ENCODE peak calls at places on chromosomes 7 and 10, in five cellular contexts. One of them, this sample, is unnamed.

GRCh38 chr10:70432101-70432500 is 9.4 kb downstream of the NODAL start:
- DNase-seq in osteoblast: no peak
- DNase-seq in mesendoderm: no peak
- DNase-seq in mammary epithelial cell: peak
- DNase-seq in OCI-LY7: no peak
- DNase-seq in this sample: no peak

GRCh38 chr7:4797858-4798705 is 22.7 kb downstream of the AP5Z1 start:
- DNase-seq in osteoblast: peak
- DNase-seq in mesendoderm: peak
- DNase-seq in mammary epithelial cell: no peak
- DNase-seq in OCI-LY7: peak
- DNase-seq in this sample: peak

GRCh38 chr7:117014673-117015133 is 61.4 kb downstream of the ST7 start:
- DNase-seq in osteoblast: no peak
- DNase-seq in mesendoderm: peak
- DNase-seq in mammary epithelial cell: peak
- DNase-seq in OCI-LY7: no peak
- DNase-seq in this sample: peak

GRCh38 chr10:125227546-125227945 is 67.2 kb upstream of the CTBP2 start:
- DNase-seq in osteoblast: no peak
- DNase-seq in mesendoderm: no peak
- DNase-seq in mammary epithelial cell: no peak
- DNase-seq in OCI-LY7: no peak
- DNase-seq in this sample: no peak

GRCh38 chr7:1691601-1692499 is 21.8 kb downstream of the ELFN1 start:
- DNase-seq in osteoblast: no peak
- DNase-seq in mesendoderm: no peak
- DNase-seq in mammary epithelial cell: peak
- DNase-seq in OCI-LY7: no peak
- DNase-seq in this sample: no peak

GRCh38 chr10:37488792-37489657 is 363.6 kb downstream of the ANKRD30A start:
- DNase-seq in osteoblast: peak
- DNase-seq in mesendoderm: peak
- DNase-seq in mammary epithelial cell: peak
- DNase-seq in OCI-LY7: no peak
- DNase-seq in this sample: peak

GRCh38 chr10:11237571-11237970 is 219.9 kb downstream of the CELF2 start:
- DNase-seq in osteoblast: no peak
- DNase-seq in mesendoderm: no peak
- DNase-seq in mammary epithelial cell: no peak
- DNase-seq in OCI-LY7: no peak
- DNase-seq in this sample: no peak

GRCh38 chr7:5294169-5294987 is 11.6 kb downstream of the SLC29A4 start:
- DNase-seq in osteoblast: peak
- DNase-seq in mesendoderm: no peak
- DNase-seq in mammary epithelial cell: no peak
- DNase-seq in OCI-LY7: no peak
- DNase-seq in this sample: no peak

GRCh38 chr7:156384706-156385105 is 255.9 kb upstream of the RNF32 start:
- DNase-seq in osteoblast: no peak
- DNase-seq in mesendoderm: no peak
- DNase-seq in mammary epithelial cell: no peak
- DNase-seq in OCI-LY7: no peak
- DNase-seq in this sample: no peak

GRCh38 chr7:156579566-156579965 is 61.0 kb upstream of the RNF32 start:
- DNase-seq in osteoblast: no peak
- DNase-seq in mesendoderm: peak
- DNase-seq in mammary epithelial cell: no peak
- DNase-seq in OCI-LY7: no peak
- DNase-seq in this sample: no peak

GRCh38 chr7:85415743-85416142 is 228.9 kb upstream of the SEMA3D start:
- DNase-seq in osteoblast: no peak
- DNase-seq in mesendoderm: no peak
- DNase-seq in mammary epithelial cell: no peak
- DNase-seq in OCI-LY7: no peak
- DNase-seq in this sample: no peak

GRCh38 chr7:40733111-40733510 is 598.3 kb downstream of the SUGCT start:
- DNase-seq in osteoblast: no peak
- DNase-seq in mesendoderm: peak
- DNase-seq in mammary epithelial cell: no peak
- DNase-seq in OCI-LY7: no peak
- DNase-seq in this sample: no peak

GRCh38 chr7:26667514-26668133 is 196.8 kb downstream of the SKAP2 start:
- DNase-seq in osteoblast: peak
- DNase-seq in mesendoderm: peak
- DNase-seq in mammary epithelial cell: peak
- DNase-seq in OCI-LY7: peak
- DNase-seq in this sample: peak

GRCh38 chr10:99958287-99958686 is 51.5 kb downstream of the DNMBP start:
- DNase-seq in osteoblast: no peak
- DNase-seq in mesendoderm: no peak
- DNase-seq in mammary epithelial cell: no peak
- DNase-seq in OCI-LY7: no peak
- DNase-seq in this sample: peak

GRCh38 chr10:18608581-18608980 is 42.8 kb downstream of the NSUN6 start:
- DNase-seq in osteoblast: no peak
- DNase-seq in mesendoderm: no peak
- DNase-seq in mammary epithelial cell: peak
- DNase-seq in OCI-LY7: no peak
- DNase-seq in this sample: no peak

GRCh38 chr7:130867581-130868136 is 133.7 kb upstream of the KLF14 start:
- DNase-seq in osteoblast: peak
- DNase-seq in mesendoderm: no peak
- DNase-seq in mammary epithelial cell: no peak
- DNase-seq in OCI-LY7: no peak
- DNase-seq in this sample: no peak

GRCh38 chr7:39453743-39454355 is 112.4 kb upstream of the YAE1 start:
- DNase-seq in osteoblast: peak
- DNase-seq in mesendoderm: peak
- DNase-seq in mammary epithelial cell: peak
- DNase-seq in OCI-LY7: peak
- DNase-seq in this sample: peak

GRCh38 chr10:60521974-60522405 is 132.3 kb upstream of the ANK3 start:
- DNase-seq in osteoblast: no peak
- DNase-seq in mesendoderm: peak
- DNase-seq in mammary epithelial cell: peak
- DNase-seq in OCI-LY7: no peak
- DNase-seq in this sample: peak

GRCh38 chr10:120978589-120979252 is 127.6 kb downstream of the WDR11 start:
- DNase-seq in osteoblast: no peak
- DNase-seq in mesendoderm: no peak
- DNase-seq in mammary epithelial cell: no peak
- DNase-seq in OCI-LY7: no peak
- DNase-seq in this sample: no peak

GRCh38 chr7:138033241-138033640 is 31.4 kb upstream of the CREB3L2 start:
- DNase-seq in osteoblast: no peak
- DNase-seq in mesendoderm: peak
- DNase-seq in mammary epithelial cell: no peak
- DNase-seq in OCI-LY7: no peak
- DNase-seq in this sample: no peak

GRCh38 chr10:31401287-31401686 is 82.3 kb downstream of the ZEB1 start:
- DNase-seq in osteoblast: no peak
- DNase-seq in mesendoderm: no peak
- DNase-seq in mammary epithelial cell: no peak
- DNase-seq in OCI-LY7: no peak
- DNase-seq in this sample: no peak

GRCh38 chr7:47771301-47771989 is 176.8 kb downstream of the PKD1L1 start:
- DNase-seq in osteoblast: no peak
- DNase-seq in mesendoderm: no peak
- DNase-seq in mammary epithelial cell: no peak
- DNase-seq in OCI-LY7: no peak
- DNase-seq in this sample: peak

GRCh38 chr10:103851261-103851660 is 4.1 kb downstream of the SH3PXD2A start:
- DNase-seq in osteoblast: no peak
- DNase-seq in mesendoderm: no peak
- DNase-seq in mammary epithelial cell: no peak
- DNase-seq in OCI-LY7: no peak
- DNase-seq in this sample: no peak

GRCh38 chr7:135447783-135448182 is 62.1 kb downstream of the CNOT4 start:
- DNase-seq in osteoblast: no peak
- DNase-seq in mesendoderm: no peak
- DNase-seq in mammary epithelial cell: no peak
- DNase-seq in OCI-LY7: no peak
- DNase-seq in this sample: no peak

GRCh38 chr10:71390921-71391690 is 5.6 kb upstream of the CDH23 start:
- DNase-seq in osteoblast: no peak
- DNase-seq in mesendoderm: no peak
- DNase-seq in mammary epithelial cell: no peak
- DNase-seq in OCI-LY7: no peak
- DNase-seq in this sample: no peak

GRCh38 chr10:15795000-15795792 is 65.1 kb downstream of the MINDY3 start:
- DNase-seq in osteoblast: no peak
- DNase-seq in mesendoderm: no peak
- DNase-seq in mammary epithelial cell: no peak
- DNase-seq in OCI-LY7: no peak
- DNase-seq in this sample: no peak

GRCh38 chr7:16562456-16563220 is 36.0 kb downstream of the LRRC72 start:
- DNase-seq in osteoblast: no peak
- DNase-seq in mesendoderm: no peak
- DNase-seq in mammary epithelial cell: no peak
- DNase-seq in OCI-LY7: no peak
- DNase-seq in this sample: no peak

GRCh38 chr7:83732305-83732704 is 83.4 kb upstream of the SEMA3E start:
- DNase-seq in osteoblast: no peak
- DNase-seq in mesendoderm: no peak
- DNase-seq in mammary epithelial cell: no peak
- DNase-seq in OCI-LY7: no peak
- DNase-seq in this sample: no peak

GRCh38 chr10:132037676-132037975 is 28.1 kb upstream of the JAKMIP3 start:
- DNase-seq in osteoblast: peak
- DNase-seq in mesendoderm: peak
- DNase-seq in mammary epithelial cell: no peak
- DNase-seq in OCI-LY7: no peak
- DNase-seq in this sample: no peak
- H3K4me3 ChIP-seq in osteoblast: no peak
- H3K4me3 ChIP-seq in mesendoderm: no peak
- H3K4me3 ChIP-seq in mammary epithelial cell: no peak
- H3K4me3 ChIP-seq in OCI-LY7: no peak
- H3K4me3 ChIP-seq in this sample: no peak

DNA sequence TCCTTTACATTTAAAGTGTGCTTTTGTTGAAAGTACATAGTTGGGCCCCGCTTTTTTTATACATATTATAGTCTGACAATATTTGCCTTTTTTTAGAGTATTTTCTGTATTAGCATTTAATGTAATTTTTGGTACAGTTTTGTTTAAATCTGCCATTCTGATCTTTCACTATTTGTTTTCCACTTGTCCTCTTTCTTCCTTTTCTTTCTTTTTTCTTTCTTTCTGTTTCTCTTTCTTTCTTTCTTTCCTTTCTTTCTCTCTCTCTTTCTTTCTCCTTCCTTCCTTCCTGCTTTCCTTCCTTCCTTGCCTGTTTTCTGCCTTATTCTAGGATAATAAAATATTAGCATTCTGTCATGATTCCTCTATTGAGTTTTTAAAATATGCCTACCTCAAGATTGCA is 9.5 kb downstream of the LIPK start:
- DNase-seq in osteoblast: no peak
- DNase-seq in mesendoderm: no peak
- DNase-seq in mammary epithelial cell: no peak
- DNase-seq in OCI-LY7: no peak
- DNase-seq in this sample: no peak
- H3K4me2 ChIP-seq in osteoblast: no peak
- H3K4me2 ChIP-seq in mesendoderm: no peak
- H3K4me2 ChIP-seq in mammary epithelial cell: no peak
- H3K4me2 ChIP-seq in OCI-LY7: no peak
- H3K4me2 ChIP-seq in this sample: no peak

GRCh38 chr7:68734431-68734830 is 863.8 kb upstream of the AUTS2 start:
- DNase-seq in osteoblast: no peak
- DNase-seq in mesendoderm: no peak
- DNase-seq in mammary epithelial cell: no peak
- DNase-seq in OCI-LY7: no peak
- DNase-seq in this sample: no peak
- H3K4me3 ChIP-seq in osteoblast: no peak
- H3K4me3 ChIP-seq in mesendoderm: no peak
- H3K4me3 ChIP-seq in mammary epithelial cell: no peak
- H3K4me3 ChIP-seq in OCI-LY7: no peak
- H3K4me3 ChIP-seq in this sample: no peak

GRCh38 chr10:93075369-93076221 is 1.9 kb downstream of the CYP26A1 start:
- DNase-seq in osteoblast: peak
- DNase-seq in mesendoderm: no peak
- DNase-seq in mammary epithelial cell: no peak
- DNase-seq in OCI-LY7: no peak
- DNase-seq in this sample: peak
- H3K4me2 ChIP-seq in osteoblast: no peak
- H3K4me2 ChIP-seq in mesendoderm: peak
- H3K4me2 ChIP-seq in mammary epithelial cell: no peak
- H3K4me2 ChIP-seq in OCI-LY7: no peak
- H3K4me2 ChIP-seq in this sample: no peak

DNA sequence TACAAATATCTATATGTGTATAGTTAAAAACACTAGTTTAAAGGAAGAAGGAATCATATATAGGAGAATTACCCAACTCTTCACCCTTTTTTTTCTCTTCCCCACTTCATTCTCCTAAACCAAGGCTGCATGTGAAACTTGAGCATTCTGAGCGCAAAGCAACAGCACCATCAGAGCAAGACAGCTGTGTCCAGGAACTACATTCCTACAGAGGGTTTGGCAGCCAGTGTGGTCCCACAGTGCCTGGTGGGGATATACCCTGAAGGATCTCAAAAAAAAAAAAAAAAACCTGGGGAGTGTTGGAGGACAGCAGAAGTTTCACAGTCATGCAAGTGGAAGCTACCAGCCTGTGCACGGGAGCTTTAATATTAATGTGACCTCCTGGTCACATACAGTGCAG is 310.4 kb downstream of the CTNNA3 start:
- DNase-seq in osteoblast: no peak
- DNase-seq in mesendoderm: peak
- DNase-seq in mammary epithelial cell: no peak
- DNase-seq in OCI-LY7: no peak
- DNase-seq in this sample: no peak
- H3K4me3 ChIP-seq in osteoblast: no peak
- H3K4me3 ChIP-seq in mesendoderm: no peak
- H3K4me3 ChIP-seq in mammary epithelial cell: no peak
- H3K4me3 ChIP-seq in OCI-LY7: no peak
- H3K4me3 ChIP-seq in this sample: no peak

This sample was measured in GM23248.